ENCODE peak calls at places on chromosome 6, in eight cellular contexts. H is neural progenitor cell, U is HCT116, M is GM23248, D is PC-3, B is hepatocyte, K is H9, Q is IMR-90. N is an unnamed sample.

GRCh38 chr6:79777713-79778579 is 146.8 kb downstream of the SH3BGRL2 start:
- DNase-seq in U (peak; percentile 43), B (peak; percentile 89), H (peak; percentile 84), M (peak; percentile 83), Q (peak; percentile 47), K (peak; percentile 92), D (peak; percentile 74), N (peak; percentile 75)

GRCh38 chr6:109632405-109632804 is 58.6 kb downstream of the AK9 start:
- DNase-seq in D (no peak), H (no peak), Q (no peak), M (no peak), B (no peak), K (no peak), U (no peak), N (no peak)

GRCh38 chr6:165055231-165055630 is 254.2 kb downstream of the C6orf118 start:
- DNase-seq in Q (no peak), U (no peak), K (peak; percentile 29), M (peak; percentile 85), H (peak; percentile 3), B (peak; percentile 11), D (peak; percentile 68), N (peak; percentile 18)

GRCh38 chr6:21396313-21396712 is 197.2 kb upstream of the SOX4 start:
- DNase-seq in H (no peak), B (no peak), K (no peak), Q (peak; percentile 60), M (peak; percentile 76), U (no peak), D (peak; percentile 80), N (no peak)

GRCh38 chr6:20954325-20954724 is 420.1 kb downstream of the CDKAL1 start:
- DNase-seq in H (no peak), U (no peak), K (no peak), Q (no peak), D (no peak), M (no peak), B (no peak), N (no peak)

GRCh38 chr6:149961728-149962425 is 1.9 kb upstream of the ULBP1 start:
- DNase-seq in M (peak; percentile 57), K (peak; percentile 64), D (peak; percentile 25), B (no peak), H (peak; percentile 62), Q (no peak), U (peak; percentile 36), N (peak; percentile 61)

GRCh38 chr6:26092443-26092842 is 5.2 kb downstream of the HFE start:
- DNase-seq in D (no peak), M (no peak), H (no peak), U (no peak), B (no peak), Q (no peak), K (no peak), N (no peak)

GRCh38 chr6:6907286-6907685 is 200.5 kb upstream of the RREB1 start:
- DNase-seq in B (no peak), U (no peak), K (no peak), M (no peak), H (no peak), Q (no peak), D (no peak), N (no peak)

GRCh38 chr6:156841508-156841907 is 64.3 kb downstream of the ARID1B start:
- DNase-seq in Q (no peak), M (no peak), H (no peak), U (no peak), D (no peak), B (no peak), K (no peak), N (no peak)

GRCh38 chr6:116363759-116364158 is 7.0 kb upstream of the DSE start:
- DNase-seq in H (no peak), D (no peak), M (peak; percentile 63), U (no peak), Q (peak; percentile 38), K (no peak), B (no peak), N (no peak)

GRCh38 chr6:37369321-37370196 is 15.8 kb downstream of the RNF8 start:
- DNase-seq in K (no peak), D (peak; percentile 50), B (no peak), M (peak; percentile 35), Q (peak; percentile 39), U (no peak), H (no peak), N (no peak)

GRCh38 chr6:136446579-136447182 is 103.5 kb downstream of the MAP7 start:
- DNase-seq in H (no peak), B (no peak), K (no peak), M (peak; percentile 78), U (no peak), Q (peak; percentile 80), D (no peak), N (no peak)

GRCh38 chr6:151068761-151069312 is 170.9 kb upstream of the AKAP12 start:
- DNase-seq in H (no peak), D (peak; percentile 38), M (peak; percentile 80), U (no peak), B (no peak), K (no peak), Q (peak; percentile 62), N (no peak)

GRCh38 chr6:43847741-43848630 is 78.0 kb downstream of the VEGFA start:
- DNase-seq in U (no peak), B (no peak), M (peak; percentile 43), Q (peak; percentile 47), H (no peak), D (peak; percentile 45), K (no peak), N (peak; percentile 23)

GRCh38 chr6:163314791-163315404 is 99.6 kb upstream of the QKI start:
- DNase-seq in K (no peak), D (no peak), H (no peak), B (no peak), Q (no peak), U (no peak), M (no peak), N (no peak)

GRCh38 chr6:89146748-89147715 is 1.2 kb downstream of the PM20D2 start:
- DNase-seq in M (peak; percentile 43), H (peak; percentile 37), K (peak; percentile 58), Q (peak; percentile 65), D (peak; percentile 60), U (peak; percentile 18), B (peak; percentile 31), N (no peak)

GRCh38 chr6:89859744-89860143 is 30.1 kb downstream of the CASP8AP2 start:
- DNase-seq in Q (no peak), K (no peak), M (no peak), B (no peak), D (no peak), U (no peak), H (no peak), N (no peak)

GRCh38 chr6:129513471-129513870 is 196.5 kb downstream of the ARHGAP18 start:
- DNase-seq in U (no peak), D (no peak), B (no peak), Q (peak; percentile 72), M (peak; percentile 66), K (no peak), H (no peak), N (no peak)

GRCh38 chr6:449486-450419 is 58.2 kb downstream of the IRF4 start:
- DNase-seq in Q (no peak), K (peak; percentile 18), H (no peak), M (no peak), B (no peak), U (no peak), D (no peak), N (no peak)

GRCh38 chr6:118705799-118706481 is 54.5 kb upstream of the CEP85L start:
- DNase-seq in Q (peak; percentile 36), M (peak; percentile 79), U (no peak), K (peak; percentile 64), D (no peak), B (no peak), H (peak; percentile 44), N (peak; percentile 55)

GRCh38 chr6:149055195-149055899 is 262.2 kb upstream of the TAB2 start:
- DNase-seq in K (no peak), D (no peak), Q (no peak), B (no peak), H (no peak), M (no peak), U (no peak), N (no peak)

GRCh38 chr6:12313992-12314589 is 23.9 kb downstream of the EDN1 start:
- DNase-seq in H (no peak), B (no peak), M (peak; percentile 75), K (no peak), Q (peak; percentile 35), U (peak; percentile 59), D (peak; percentile 96), N (no peak)

GRCh38 chr6:24215068-24215467 is 89.1 kb downstream of the NRSN1 start:
- DNase-seq in H (no peak), M (no peak), B (no peak), D (no peak), U (no peak), K (no peak), Q (no peak), N (no peak)

GRCh38 chr6:16840291-16840690 is 79.0 kb upstream of the ATXN1 start:
- DNase-seq in M (no peak), U (no peak), H (no peak), Q (no peak), D (no peak), B (no peak), K (no peak), N (no peak)
- H2AFZ ChIP-seq in M (no peak overlapping the region), U (no peak overlapping the region), H (peak overlapping the region; percentile 4), Q (no peak overlapping the region), D (no peak overlapping the region), B (no peak overlapping the region), K (no peak overlapping the region), N (no peak overlapping the region)

GRCh38 chr6:143061597-143062385 is 1.1 kb downstream of the AIG1 start:
- DNase-seq in M (peak; percentile 50), U (no peak), H (no peak), B (peak; percentile 19), K (no peak), Q (peak; percentile 12), D (no peak), N (no peak)
- H2AFZ ChIP-seq in M (peak overlapping the region; percentile 81), U (no peak overlapping the region), H (peak overlapping the region; percentile 86), B (no peak overlapping the region), K (no peak overlapping the region), Q (no peak overlapping the region), D (peak overlapping the region; percentile 87), N (peak overlapping the region; percentile 91)

DNA sequence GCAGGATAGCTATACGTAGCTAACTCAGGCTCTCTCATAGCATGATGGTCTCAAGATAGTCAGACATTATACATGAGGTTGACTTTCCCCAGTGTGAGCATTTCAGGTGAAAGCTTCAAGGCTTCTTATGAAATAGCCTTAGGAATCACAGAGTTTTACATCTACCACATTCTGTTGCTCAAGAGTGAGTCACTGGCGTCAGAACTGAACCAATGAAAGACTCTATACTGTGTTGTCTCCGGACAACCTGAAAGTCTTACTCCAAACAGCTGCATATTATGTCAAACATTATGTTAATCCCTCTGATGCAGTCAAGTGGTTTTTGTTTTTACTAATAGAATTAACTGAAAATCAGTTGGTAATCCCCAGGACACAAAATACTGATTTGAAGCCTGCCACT is 79.8 kb upstream of the TRDN start:
- DNase-seq in D (no peak), K (no peak), Q (no peak), U (no peak), M (peak; percentile 33), H (no peak), B (no peak), N (no peak)
- H2AFZ ChIP-seq in D (no peak overlapping the region), K (no peak overlapping the region), Q (no peak overlapping the region), U (no peak overlapping the region), M (no peak overlapping the region), H (no peak overlapping the region), B (no peak overlapping the region), N (no peak overlapping the region)

DNA sequence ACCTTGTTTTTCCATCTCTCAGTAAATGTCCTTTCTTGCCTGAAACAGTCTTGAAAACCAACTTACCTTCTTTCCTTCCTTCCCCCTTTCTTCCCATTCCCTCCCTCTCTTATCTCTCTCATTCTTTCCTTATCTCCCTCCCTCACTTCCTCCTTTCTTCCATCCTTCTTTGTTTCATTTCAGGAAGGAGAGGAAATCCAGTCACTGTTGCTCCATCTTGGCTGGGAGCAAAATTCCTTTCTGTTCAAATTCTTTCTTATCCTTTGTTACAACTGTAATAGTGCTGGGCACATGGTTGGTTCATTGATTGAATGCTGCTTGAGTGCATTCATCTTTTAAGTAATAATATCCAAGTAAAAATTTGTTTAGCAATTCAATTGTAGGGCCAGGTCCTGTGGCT is 17.4 kb upstream of the TCP11 start:
- DNase-seq in H (no peak), M (no peak), Q (no peak), D (no peak), B (no peak), U (no peak), K (no peak), N (no peak)
- H2AFZ ChIP-seq in H (peak overlapping the region; percentile 26), M (no peak overlapping the region), Q (no peak overlapping the region), D (no peak overlapping the region), B (no peak overlapping the region), U (no peak overlapping the region), K (no peak overlapping the region), N (no peak overlapping the region)

N was measured in DND-41.